ENCODE peak calls at places on chromosomes 11 and 22, in five cellular contexts. U is spleen, B is left ventricle myocardium inferior, G is cardiac fibroblast, S is epithelial cell of esophagus. Q is an unnamed sample.

GRCh38 chr11:69238562-69239319 is 55.2 kb upstream of the MYEOV start:
- DNase-seq in G (no peak), S (no peak), B (no peak), U (no peak), Q (no peak)

GRCh38 chr22:21866821-21867527 is 471 bp downstream of the MAPK1 start:
- DNase-seq in U (no peak), S (peak), G (peak), B (peak), Q (no peak)

GRCh38 chr11:93493252-93493897 is 49.8 kb downstream of the SMCO4 start:
- DNase-seq in B (no peak), S (no peak), G (no peak), U (no peak), Q (no peak)

GRCh38 chr11:62543680-62544444 is 2.7 kb downstream of the AHNAK start:
- DNase-seq in B (no peak), U (no peak), S (peak), G (no peak), Q (no peak)

GRCh38 chr11:17314232-17314547 is 37.4 kb upstream of the NCR3LG1 start:
- DNase-seq in U (no peak), G (peak), S (peak), B (no peak), Q (no peak)

GRCh38 chr11:123194308-123195181 is 503 bp downstream of the CLMP start:
- DNase-seq in G (no peak), U (no peak), S (peak), B (no peak), Q (peak)

GRCh38 chr11:94028436-94028835 is 7.3 kb downstream of the HEPHL1 start:
- DNase-seq in S (peak), B (no peak), U (no peak), G (peak), Q (no peak)

GRCh38 chr11:16049611-16050010 is 306.7 kb downstream of the SOX6 start:
- DNase-seq in S (no peak), B (no peak), G (no peak), U (no peak), Q (no peak)

GRCh38 chr22:36423461-36424404 is 36.0 kb upstream of the MYH9 start:
- DNase-seq in U (peak), B (no peak), G (no peak), S (no peak), Q (no peak)

GRCh38 chr11:12724301-12725046 is 50.3 kb downstream of the TEAD1 start:
- DNase-seq in S (peak), B (peak), U (no peak), G (peak), Q (no peak)

GRCh38 chr22:40183029-40183581 is 5.4 kb downstream of the TNRC6B start:
- DNase-seq in G (peak), B (no peak), S (peak), U (no peak), Q (no peak)

GRCh38 chr11:126355324-126355925 is at the start of gene ST3GAL4:
- DNase-seq in U (peak), S (peak), B (peak), G (peak), Q (peak)

GRCh38 chr11:78270993-78271392 is 82.3 kb downstream of the USP35 start:
- DNase-seq in S (no peak), B (no peak), U (no peak), G (no peak), Q (no peak)

GRCh38 chr11:81496566-81496965 is 1237.1 kb downstream of the FAM181B start:
- DNase-seq in B (no peak), S (no peak), G (no peak), U (no peak), Q (no peak)

GRCh38 chr11:81494431-81494830 is 1239.2 kb downstream of the FAM181B start:
- DNase-seq in S (no peak), U (no peak), G (no peak), B (no peak), Q (no peak)

GRCh38 chr11:81492923-81493445 is 1240.7 kb downstream of the FAM181B start:
- DNase-seq in S (no peak), G (no peak), B (no peak), U (no peak), Q (no peak)

GRCh38 chr11:81495699-81496292 is 1237.9 kb downstream of the FAM181B start:
- DNase-seq in S (no peak), U (no peak), G (no peak), B (no peak), Q (no peak)

DNA sequence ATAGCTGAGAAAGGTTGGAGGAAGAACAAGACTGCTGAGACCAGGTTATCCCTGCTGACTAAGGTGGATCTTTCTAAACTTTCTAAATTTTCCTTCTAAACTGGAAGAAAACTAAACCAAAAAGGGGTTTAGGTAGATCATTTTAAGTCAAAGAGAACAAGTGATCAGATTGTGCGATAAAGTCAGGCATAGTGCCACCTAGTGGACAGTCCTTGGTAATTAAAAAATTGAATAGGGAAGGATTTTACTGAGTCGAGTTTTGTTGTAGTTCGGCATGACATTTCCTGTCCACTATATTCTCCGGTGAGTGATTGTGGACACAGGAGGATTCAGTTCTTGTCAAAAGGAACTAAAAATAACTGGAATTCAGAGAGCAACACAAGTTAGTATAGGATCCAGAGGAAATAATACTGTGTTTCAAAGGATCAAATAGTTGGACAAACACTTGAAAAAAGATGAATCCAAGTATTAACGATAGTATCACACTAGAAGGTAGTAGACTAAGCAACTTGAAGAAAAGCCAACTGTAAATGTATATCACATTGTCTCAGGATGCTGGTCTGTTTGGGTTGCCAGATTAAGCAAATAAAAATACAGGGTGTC is 1236.4 kb downstream of the FAM181B start:
- DNase-seq in G (peak), B (no peak), S (peak), U (no peak), Q (no peak)
- TF ChIP-seq CTCF in G (peak), B (peak), S (peak), U (peak), Q (peak)

GRCh38 chr11:58647141-58647699 is 24.8 kb downstream of the CNTF start:
- DNase-seq in B (no peak), S (no peak), U (no peak), G (no peak), Q (no peak)
- TF ChIP-seq CTCF in B (no peak), S (no peak), U (no peak), G (no peak), Q (no peak)

DNA sequence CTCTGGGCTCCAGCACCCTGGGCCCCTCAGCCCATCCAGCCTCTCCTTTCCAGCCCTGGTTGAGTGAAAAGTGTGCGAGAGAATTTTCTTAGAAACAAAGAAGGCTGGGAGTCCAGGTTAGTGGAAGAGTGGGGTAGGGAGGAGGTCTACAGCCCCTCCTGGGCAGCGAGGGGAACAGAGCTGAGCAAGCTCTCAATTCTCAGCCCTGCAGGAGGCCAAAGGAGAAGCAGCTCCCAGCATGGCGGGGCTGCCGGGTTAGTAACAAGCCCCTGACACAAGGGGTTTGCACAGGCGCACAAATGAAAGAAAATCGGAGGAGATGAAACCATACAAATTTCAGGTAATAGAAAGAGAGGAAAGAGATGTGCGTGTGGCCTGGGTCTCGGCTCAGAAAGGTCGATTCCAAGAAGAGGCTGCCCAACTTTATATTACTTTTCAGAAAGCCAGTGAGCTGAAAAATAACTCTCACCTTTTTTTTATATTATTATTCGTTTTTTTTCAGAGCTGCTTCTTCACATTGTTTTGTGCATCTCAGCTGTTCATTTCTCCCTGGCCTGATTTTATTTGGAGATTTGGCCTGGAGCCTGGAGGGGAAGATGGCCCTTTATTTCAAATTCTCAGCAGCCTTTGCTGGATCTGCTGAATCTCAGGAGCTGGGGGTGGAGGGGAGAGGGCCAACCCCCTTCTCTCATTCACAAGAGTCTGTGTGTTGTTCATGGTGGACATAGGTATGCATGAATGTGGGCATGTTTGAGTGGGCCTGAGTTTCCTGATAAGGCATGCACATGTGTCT is 583.2 kb downstream of the BUD13 start:
- DNase-seq in S (no peak), U (no peak), B (no peak), G (no peak), Q (no peak)
- TF ChIP-seq CTCF in S (no peak), U (no peak), B (no peak), G (no peak), Q (no peak)

DNA sequence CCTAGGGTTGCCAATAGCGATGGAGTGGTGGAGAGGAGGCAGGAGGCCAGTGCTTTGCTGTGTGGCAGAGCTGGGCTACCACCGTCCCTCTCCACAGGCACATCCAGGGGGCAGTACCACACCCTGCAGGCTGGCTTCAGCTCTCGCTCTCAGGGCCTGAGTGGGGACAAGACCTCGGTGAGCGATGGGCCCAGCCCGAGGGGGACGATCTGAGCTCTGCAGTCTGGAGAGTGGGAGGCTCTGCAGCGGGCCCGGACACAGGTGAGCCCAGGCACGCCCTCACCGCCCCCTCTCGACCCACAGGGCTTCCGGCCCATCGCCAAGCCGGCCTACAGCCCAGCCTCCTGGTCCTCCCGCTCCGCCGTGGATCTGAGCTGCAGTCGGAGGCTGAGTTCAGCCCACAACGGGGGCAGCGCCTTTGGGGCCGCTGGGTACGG is 2.5 kb downstream of the PKP3 start:
- DNase-seq in U (peak), B (no peak), S (peak), G (no peak), Q (no peak)
- TF ChIP-seq CTCF in U (no peak), B (peak), S (peak), G (peak), Q (peak)

GRCh38 chr11:83064011-83064410 is 7.7 kb downstream of the RAB30 start:
- DNase-seq in G (no peak), S (no peak), U (no peak), B (no peak), Q (no peak)
- TF ChIP-seq CTCF in G (no peak), S (no peak), U (no peak), B (no peak), Q (no peak)

GRCh38 chr11:25775608-25776007 is 556.3 kb upstream of the ANO3 start:
- DNase-seq in U (no peak), S (peak), G (peak), B (no peak), Q (no peak)
- TF ChIP-seq CTCF in U (no peak), S (no peak), G (no peak), B (no peak), Q (no peak)

GRCh38 chr22:37995460-37995859 is 11.1 kb upstream of the SOX10 start:
- DNase-seq in B (no peak), S (no peak), U (no peak), G (no peak), Q (no peak)

GRCh38 chr22:37998543-37998942 is 14.2 kb upstream of the SOX10 start:
- DNase-seq in G (no peak), S (peak), B (no peak), U (no peak), Q (no peak)

GRCh38 chr22:37994982-37995381 is 10.6 kb upstream of the SOX10 start:
- DNase-seq in S (no peak), U (no peak), B (no peak), G (no peak), Q (no peak)

GRCh38 chr22:37996079-37996478 is 11.7 kb upstream of the SOX10 start:
- DNase-seq in U (peak), G (no peak), B (no peak), S (no peak), Q (no peak)

DNA sequence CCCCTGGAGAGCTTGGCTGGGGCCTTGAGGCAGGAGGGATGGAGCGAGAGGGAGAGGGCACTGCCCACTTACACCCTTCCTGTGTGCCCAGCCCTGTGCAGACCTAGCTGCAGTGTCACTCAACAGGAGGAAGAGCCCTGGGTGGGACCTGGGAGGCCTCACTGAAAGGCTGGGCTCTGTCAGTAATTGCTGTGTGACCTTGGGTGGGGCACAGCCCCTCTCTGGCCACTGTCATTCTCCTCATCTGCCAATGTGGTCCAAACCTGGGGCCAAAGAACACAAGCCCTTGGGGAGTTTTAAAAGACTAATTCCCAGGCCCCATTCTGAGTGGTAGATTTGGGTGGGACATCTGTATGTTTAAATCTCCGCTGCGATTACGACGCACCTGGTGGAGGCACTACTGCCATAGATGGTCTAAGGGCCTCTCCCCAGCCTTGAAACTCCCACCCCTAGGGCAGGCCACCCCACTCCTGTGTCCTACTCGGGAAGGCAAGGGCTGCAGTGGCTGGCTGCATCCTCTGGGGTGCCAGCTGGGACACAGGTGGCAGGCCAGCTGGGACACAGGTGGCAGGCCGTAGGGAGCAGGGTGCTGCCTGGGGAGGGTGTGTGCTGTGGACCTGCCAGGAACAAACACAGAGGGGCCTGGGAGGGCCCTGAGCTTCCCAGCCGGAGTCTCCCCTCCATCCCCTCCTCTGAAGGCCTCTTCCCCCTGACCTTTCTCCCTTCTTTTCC is 12.3 kb upstream of the SOX10 start:
- DNase-seq in S (no peak), G (no peak), U (no peak), B (no peak), Q (no peak)
- TF ChIP-seq CTCF in S (no peak), G (no peak), U (no peak), B (no peak), Q (no peak)

GRCh38 chr22:48947636-48948035 is 880.0 kb downstream of the BRD1 start:
- DNase-seq in B (no peak), U (no peak), G (no peak), S (no peak), Q (no peak)
- TF ChIP-seq CTCF in B (no peak), U (no peak), G (no peak), S (no peak), Q (no peak)

GRCh38 chr11:128759597-128759996 is 65.7 kb downstream of the FLI1 start:
- DNase-seq in S (peak), U (no peak), B (no peak), G (peak), Q (no peak)

GRCh38 chr11:128759168-128759567 is 65.3 kb downstream of the FLI1 start:
- DNase-seq in S (no peak), B (no peak), G (no peak), U (no peak), Q (no peak)

GRCh38 chr11:128756469-128756868 is 62.6 kb downstream of the FLI1 start:
- DNase-seq in G (no peak), U (no peak), B (no peak), S (no peak), Q (no peak)

GRCh38 chr11:128757886-128758612 is 64.2 kb downstream of the FLI1 start:
- DNase-seq in G (no peak), U (peak), S (peak), B (no peak), Q (no peak)

GRCh38 chr11:128757235-128757711 is 63.4 kb downstream of the FLI1 start:
- DNase-seq in B (no peak), U (peak), G (peak), S (peak), Q (no peak)
- TF ChIP-seq CTCF in B (peak), U (peak), G (peak), S (peak), Q (no peak)

GRCh38 chr11:40401132-40401853 is 1058.2 kb downstream of the LRRC4C start:
- DNase-seq in S (no peak), G (no peak), B (no peak), U (no peak), Q (no peak)
- TF ChIP-seq CTCF in S (no peak), G (no peak), B (no peak), U (no peak), Q (no peak)

Q was measured in D721Med.